ENCODE peak calls at places on chromosome 16, in nine cellular contexts. I is thyroid gland, Q is heart left ventricle, E is prostate gland, M is A549, D is NB4, W is uterus, U is Peyer's patch, A is lower leg skin. R is an unnamed sample.

GRCh38 chr16:54342001-54342776 is 55.6 kb upstream of the IRX3 start:
- DNase-seq in A (peak), M (no peak), E (peak), W (no peak), U (no peak), D (no peak), Q (no peak), I (no peak), R (no peak)

GRCh38 chr16:72122916-72123315 is 29.3 kb downstream of the DHX38 start:
- DNase-seq in M (no peak), A (no peak), I (no peak), U (no peak), E (no peak), W (no peak), Q (no peak), D (no peak), R (no peak)

GRCh38 chr16:69924777-69925191 is 26.4 kb upstream of the CLEC18A start:
- DNase-seq in W (peak), E (no peak), U (no peak), I (no peak), D (no peak), A (no peak), M (no peak), Q (peak), R (no peak)

GRCh38 chr16:72475688-72476087 is 303.7 kb upstream of the PMFBP1 start:
- DNase-seq in Q (no peak), I (no peak), U (no peak), D (no peak), A (no peak), W (no peak), M (no peak), E (no peak), R (no peak)

GRCh38 chr16:16116841-16117240 is 106.5 kb downstream of the ABCC6 start:
- DNase-seq in M (no peak), I (no peak), W (no peak), A (no peak), U (no peak), E (no peak), D (no peak), Q (no peak), R (no peak)

GRCh38 chr16:80993293-80993691 is 13.4 kb downstream of the CMC2 start:
- DNase-seq in A (no peak), M (peak), W (no peak), D (no peak), U (no peak), E (no peak), I (no peak), Q (no peak), R (no peak)

GRCh38 chr16:89129378-89129777 is 35.7 kb downstream of the ACSF3 start:
- DNase-seq in D (no peak), M (no peak), I (no peak), E (no peak), U (no peak), A (no peak), W (no peak), Q (no peak), R (no peak)

GRCh38 chr16:69929480-69929879 is 21.7 kb upstream of the CLEC18A start:
- DNase-seq in E (no peak), A (no peak), I (no peak), U (no peak), D (no peak), W (no peak), M (no peak), Q (no peak), R (peak)

GRCh38 chr16:1812732-1813163 is 13.9 kb downstream of the HAGH start:
- DNase-seq in A (no peak), M (peak), D (peak), W (peak), I (peak), Q (no peak), U (peak), E (peak), R (peak)

GRCh38 chr16:14300631-14301149 is 229.6 kb downstream of the MRTFB start:
- DNase-seq in U (peak), A (peak), W (peak), D (peak), M (peak), Q (peak), I (peak), E (peak), R (no peak)

GRCh38 chr16:11682655-11683096 is 14.4 kb downstream of the SNN start:
- DNase-seq in U (no peak), A (no peak), W (no peak), I (no peak), E (no peak), Q (no peak), D (peak), M (no peak), R (no peak)

GRCh38 chr16:4945560-4946502 is 8.9 kb upstream of the PPL start:
- DNase-seq in M (peak), U (no peak), Q (no peak), W (peak), E (peak), A (peak), D (peak), I (peak), R (peak)

GRCh38 chr16:12439443-12440232 is 364.0 kb downstream of the CPPED1 start:
- DNase-seq in I (peak), U (no peak), A (no peak), M (no peak), D (no peak), E (no peak), Q (no peak), W (no peak), R (no peak)

GRCh38 chr16:77732241-77732946 is 10.1 kb downstream of the NUDT7 start:
- DNase-seq in W (no peak), I (no peak), U (no peak), M (no peak), A (no peak), Q (no peak), D (peak), E (no peak), R (no peak)

GRCh38 chr16:76579277-76579676 is 302.1 kb downstream of the CNTNAP4 start:
- DNase-seq in I (no peak), W (no peak), D (peak), E (no peak), Q (no peak), U (no peak), A (no peak), M (no peak), R (no peak)

GRCh38 chr16:46895399-46896313 is 11.5 kb downstream of the GPT2 start:
- DNase-seq in W (no peak), A (no peak), E (no peak), M (no peak), D (no peak), I (no peak), U (no peak), Q (no peak), R (no peak)

GRCh38 chr16:75946058-75946457 is 219.8 kb upstream of the CPHXL start:
- DNase-seq in Q (no peak), E (no peak), D (no peak), M (no peak), U (no peak), A (no peak), W (no peak), I (no peak), R (no peak)

GRCh38 chr16:86669937-86670772 is 91.8 kb downstream of the FOXL1 start:
- DNase-seq in U (no peak), W (no peak), A (no peak), I (no peak), Q (peak), M (no peak), D (no peak), E (no peak), R (no peak)

GRCh38 chr16:74230126-74230525 is 66.5 kb upstream of the PSMD7 start:
- DNase-seq in Q (no peak), W (no peak), U (no peak), I (no peak), M (no peak), A (no peak), D (no peak), E (no peak), R (no peak)

GRCh38 chr16:23148513-23149266 is 562 bp downstream of the USP31 start:
- DNase-seq in A (peak), W (peak), D (peak), E (peak), Q (peak), M (peak), I (peak), U (peak), R (peak)

GRCh38 chr16:55433030-55433429 is 46.0 kb upstream of the MMP2 start:
- DNase-seq in M (no peak), D (no peak), Q (no peak), I (no peak), U (no peak), A (no peak), E (no peak), W (no peak), R (no peak)

GRCh38 chr16:81337097-81337496 is 22.3 kb downstream of the GAN start:
- DNase-seq in Q (no peak), W (no peak), I (no peak), D (no peak), A (no peak), U (no peak), M (no peak), E (no peak), R (no peak)

GRCh38 chr16:21190599-21190998 is 20.8 kb downstream of the ZP2 start:
- DNase-seq in M (no peak), Q (no peak), I (no peak), U (no peak), W (no peak), E (no peak), D (no peak), A (no peak), R (no peak)

GRCh38 chr16:4179020-4179419 is 62.8 kb upstream of the ADCY9 start:
- DNase-seq in D (peak), W (peak), M (no peak), U (no peak), E (peak), A (peak), Q (no peak), I (peak), R (peak)

GRCh38 chr16:28139530-28139929 is 72.2 kb downstream of the XPO6 start:
- DNase-seq in U (no peak), Q (no peak), M (no peak), E (no peak), D (no peak), I (no peak), W (no peak), A (no peak), R (no peak)

GRCh38 chr16:24442631-24443030 is 96.7 kb upstream of the RBBP6 start:
- DNase-seq in A (no peak), U (no peak), M (no peak), Q (no peak), I (no peak), W (no peak), D (no peak), E (no peak), R (no peak)

GRCh38 chr16:50245417-50246298 is 20.7 kb upstream of the ADCY7 start:
- DNase-seq in E (no peak), Q (no peak), W (no peak), U (peak), D (peak), M (peak), A (peak), I (peak), R (peak)

GRCh38 chr16:75402821-75403475 is 30.4 kb downstream of the CFDP1 start:
- DNase-seq in M (peak), D (peak), A (no peak), I (no peak), E (no peak), U (no peak), W (no peak), Q (no peak), R (no peak)

GRCh38 chr16:57366544-57367040 is 5.7 kb upstream of the CX3CL1 start:
- DNase-seq in D (peak), E (no peak), W (no peak), M (no peak), A (no peak), U (no peak), Q (no peak), I (no peak), R (no peak)
- H3K4me3 ChIP-seq in D (no peak), E (no peak), W (no peak), M (no peak), A (no peak), U (no peak), Q (no peak), I (no peak), R (no peak)

GRCh38 chr16:85554114-85554790 is 58.9 kb upstream of the GSE1 start:
- DNase-seq in Q (no peak), U (peak), I (peak), E (peak), A (peak), W (peak), D (peak), M (peak), R (peak)

GRCh38 chr16:85557083-85557975 is 55.8 kb upstream of the GSE1 start:
- DNase-seq in I (peak), Q (no peak), W (peak), D (peak), U (peak), A (no peak), E (no peak), M (peak), R (no peak)

GRCh38 chr16:85554791-85555548 is 58.2 kb upstream of the GSE1 start:
- DNase-seq in U (peak), M (peak), Q (peak), W (peak), I (peak), E (peak), A (no peak), D (peak), R (no peak)

GRCh38 chr16:85556456-85557082 is 56.6 kb upstream of the GSE1 start:
- DNase-seq in D (peak), Q (no peak), M (peak), E (peak), W (peak), I (peak), U (peak), A (no peak), R (no peak)

GRCh38 chr16:85555549-85556455 is 57.3 kb upstream of the GSE1 start:
- DNase-seq in A (no peak), U (peak), E (no peak), Q (no peak), W (peak), D (peak), M (peak), I (peak), R (no peak)
- TF ChIP-seq POLR2A in A (no peak), U (peak), E (no peak), Q (no peak), W (no peak), D (no peak), M (no peak), I (no peak), R (no peak)

GRCh38 chr16:66845080-66845410 is 831 bp downstream of the CA7 start:
- DNase-seq in I (no peak), D (no peak), M (no peak), E (no peak), A (no peak), W (peak), Q (no peak), U (no peak), R (peak)
- H3K4me3 ChIP-seq in I (peak), D (no peak), M (peak), E (peak), A (no peak), W (no peak), Q (peak), U (peak), R (peak)

GRCh38 chr16:66894055-66894454 is 13.7 kb downstream of the PDP2 start:
- DNase-seq in Q (no peak), D (no peak), M (no peak), E (no peak), W (no peak), A (no peak), I (no peak), U (no peak), R (no peak)

GRCh38 chr16:66895697-66895995 is 15.3 kb downstream of the PDP2 start:
- DNase-seq in D (no peak), E (no peak), U (no peak), M (no peak), A (no peak), Q (no peak), I (no peak), W (no peak), R (no peak)

GRCh38 chr16:66898207-66898606 is 17.9 kb downstream of the PDP2 start:
- DNase-seq in A (no peak), I (peak), D (no peak), M (no peak), E (no peak), W (no peak), U (no peak), Q (no peak), R (no peak)

GRCh38 chr16:66895999-66896398 is 15.7 kb downstream of the PDP2 start:
- DNase-seq in D (no peak), A (no peak), M (no peak), E (no peak), I (no peak), W (no peak), U (no peak), Q (no peak), R (no peak)

DNA sequence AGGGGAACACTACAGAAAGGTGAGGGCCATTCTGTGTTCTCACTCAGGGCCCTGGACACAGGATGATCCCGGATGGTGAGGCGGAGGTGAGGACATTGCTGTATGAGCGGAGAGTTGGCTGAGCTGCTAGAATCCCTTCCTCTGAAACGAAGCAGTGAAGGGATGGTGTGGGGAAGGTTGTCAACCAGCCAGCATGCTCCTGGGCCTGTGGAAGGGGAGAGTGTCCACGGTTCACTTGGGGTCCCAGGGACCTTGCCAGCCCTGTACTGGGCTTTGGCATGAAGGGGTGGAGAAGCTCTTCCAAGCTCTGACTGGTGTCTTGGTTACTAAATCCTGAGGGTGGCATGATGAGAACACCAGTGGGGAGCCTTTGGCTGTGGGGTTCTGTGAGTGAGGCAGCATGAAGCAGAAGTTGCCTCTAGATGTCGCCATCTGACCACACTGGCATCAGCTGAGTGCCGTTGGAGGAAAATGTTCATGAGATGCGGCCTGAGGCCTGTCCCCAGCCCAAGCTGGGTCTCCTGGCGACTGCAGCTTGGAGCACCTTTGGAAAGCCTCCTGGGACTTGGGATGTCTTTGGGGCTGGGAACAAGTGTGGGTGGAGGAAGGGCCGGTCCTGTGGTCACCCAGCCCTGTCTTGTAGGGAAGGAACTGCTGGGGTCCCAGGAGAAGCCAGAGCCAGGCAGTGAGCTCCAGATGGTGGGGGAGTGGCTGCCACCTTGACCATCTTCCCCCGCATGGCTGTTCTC is 14.8 kb downstream of the PDP2 start:
- DNase-seq in M (peak), Q (no peak), D (peak), U (peak), A (peak), W (peak), I (peak), E (peak), R (no peak)
- TF ChIP-seq POLR2A in M (no peak), Q (no peak), D (no peak), U (no peak), A (no peak), W (no peak), I (no peak), E (no peak), R (no peak)

DNA sequence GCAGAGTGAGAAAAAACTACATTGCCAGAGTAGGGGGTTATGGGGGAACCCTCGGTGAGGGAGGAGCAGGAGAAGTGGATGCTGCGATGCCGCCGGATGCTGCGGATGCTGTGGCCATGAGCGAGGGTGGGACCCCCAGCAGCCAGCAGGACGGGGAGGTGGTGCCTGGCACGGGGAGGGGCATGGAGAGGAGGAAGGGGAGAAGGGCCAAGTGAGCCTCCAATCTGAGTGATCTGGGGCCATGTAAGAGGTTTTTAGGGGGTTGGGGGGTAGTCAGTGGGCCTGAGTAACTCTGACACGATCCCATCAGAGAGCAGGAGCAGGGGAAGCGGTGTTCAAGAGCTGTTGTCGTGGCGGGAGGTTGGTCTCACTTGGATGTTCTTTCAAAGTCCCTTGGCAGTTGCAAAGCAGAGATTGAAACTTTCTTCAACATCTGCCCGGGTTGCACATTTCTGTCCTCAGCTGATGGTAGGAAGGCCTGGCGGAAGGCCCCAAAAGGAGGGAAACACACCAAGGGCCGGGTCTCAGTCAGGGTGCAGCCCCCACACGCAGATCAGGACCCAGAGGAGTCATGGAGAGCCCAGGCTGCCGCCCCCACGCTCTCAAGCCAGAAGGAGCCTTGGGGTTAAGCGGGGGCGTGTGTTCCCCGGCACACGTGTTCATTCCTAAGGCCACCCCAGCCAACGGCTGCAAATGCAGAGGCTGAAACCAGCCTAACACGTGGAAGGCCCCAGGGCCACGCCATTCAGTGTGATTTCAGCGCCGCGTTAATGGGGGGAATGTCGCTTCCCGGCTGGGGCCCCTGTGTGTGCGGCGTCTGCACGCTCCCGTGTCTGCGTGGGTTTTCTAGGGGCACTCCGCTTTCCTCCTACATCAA is 81.7 kb downstream of the ZDHHC7 start:
- DNase-seq in Q (no peak), M (no peak), D (peak), U (no peak), W (peak), E (no peak), A (no peak), I (no peak), R (no peak)
- H3K4me3 ChIP-seq in Q (no peak), M (no peak), D (no peak), U (no peak), W (no peak), E (no peak), A (no peak), I (no peak), R (no peak)

DNA sequence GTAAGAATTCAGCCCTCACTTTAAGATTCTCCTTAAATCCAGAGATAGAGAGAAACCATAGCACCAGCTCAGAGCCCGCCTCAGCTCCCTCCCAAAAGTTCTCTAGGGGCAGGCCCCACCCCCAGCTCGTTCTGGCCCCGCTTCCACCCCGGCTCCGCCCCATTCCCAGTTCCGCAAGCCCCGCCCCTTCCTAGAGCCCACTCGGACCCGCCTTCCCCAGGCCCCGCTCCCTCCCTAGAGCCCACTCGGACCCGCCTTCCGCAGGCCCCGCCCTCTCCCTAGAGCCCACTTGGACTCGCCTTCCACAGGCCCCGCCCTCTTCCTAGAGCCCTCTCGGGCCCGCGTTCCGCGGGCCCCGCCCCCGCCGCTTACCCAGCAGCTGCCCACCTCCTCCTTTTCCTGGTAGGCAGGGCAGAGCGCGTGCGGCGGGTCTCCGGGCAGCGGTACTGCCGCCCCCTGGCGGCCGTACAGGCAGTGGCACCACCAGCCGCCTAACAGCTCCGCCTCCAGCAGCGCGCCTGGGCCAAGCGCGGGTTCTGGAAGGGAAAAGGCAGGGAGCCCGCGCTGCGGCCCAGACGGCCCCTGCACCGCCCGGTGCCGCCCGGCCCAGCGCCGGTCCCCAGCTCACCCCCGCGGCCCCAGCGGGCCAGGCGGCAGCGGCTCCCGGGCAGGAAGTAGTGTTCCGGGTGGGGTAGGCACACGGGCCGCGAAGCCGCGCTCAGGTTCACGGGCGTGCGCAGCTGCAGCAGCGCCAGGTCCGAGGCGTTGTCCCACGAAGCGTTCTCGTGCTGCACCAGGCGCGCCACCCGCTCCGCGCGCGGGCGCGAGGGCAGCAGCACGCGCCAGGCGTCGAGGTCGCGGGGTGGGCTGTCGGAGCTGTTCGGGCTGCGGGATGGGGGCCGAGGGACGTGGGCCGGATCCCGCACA is 6.8 kb upstream of the PRSS8 start:
- DNase-seq in A (peak), I (peak), M (peak), U (peak), D (peak), Q (peak), W (peak), E (peak), R (peak)
- TF ChIP-seq POLR2A in A (no peak), I (peak), M (peak), U (peak), D (peak), Q (peak), W (no peak), E (peak), R (no peak)